ENCODE peak calls at places on chromosomes 1 and 21, in six cellular contexts. R is AG20443, C is renal cortical epithelial cell, H is AG08396, J is left colon, B is nephron progenitor cell. V is an unnamed sample.

GRCh38 chr1:203590559-203590958 is 36.1 kb upstream of the ATP2B4 start:
- DNase-seq in H (no peak), R (peak), C (no peak), J (no peak), B (no peak), V (no peak)

GRCh38 chr1:155085504-155086181 is 7.0 kb downstream of the EFNA3 start:
- DNase-seq in C (no peak), H (peak), J (peak), B (peak), R (peak), V (peak)

GRCh38 chr1:209651148-209651547 is 1.1 kb downstream of the LAMB3 start:
- DNase-seq in R (peak), H (peak), B (no peak), C (peak), J (peak), V (no peak)

GRCh38 chr1:50415235-50416149 is 7.8 kb downstream of the DMRTA2 start:
- DNase-seq in B (no peak), R (no peak), J (no peak), H (no peak), C (no peak), V (no peak)

GRCh38 chr1:225766967-225767413 is 10.6 kb upstream of the SRP9 start:
- DNase-seq in J (no peak), R (peak), C (peak), B (no peak), H (peak), V (no peak)

GRCh38 chr1:27672750-27673112 is 739 bp upstream of the IFI6 start:
- DNase-seq in R (peak), H (peak), B (no peak), J (no peak), C (peak), V (no peak)

GRCh38 chr1:101738475-101738874 is 258.3 kb downstream of the OLFM3 start:
- DNase-seq in H (peak), R (peak), C (no peak), J (no peak), B (no peak), V (no peak)

GRCh38 chr1:147515046-147515869 is 26.0 kb upstream of the BCL9 start:
- DNase-seq in H (no peak), R (no peak), C (peak), B (no peak), J (peak), V (no peak)

GRCh38 chr1:111538343-111539035 is 35.1 kb upstream of the ADORA3 start:
- DNase-seq in H (peak), B (no peak), R (peak), J (peak), C (peak), V (no peak)

GRCh38 chr21:16563795-16564194 is 834.0 kb downstream of the USP25 start:
- DNase-seq in B (peak), R (peak), C (peak), H (peak), J (no peak), V (no peak)

GRCh38 chr1:207988326-207989005 is 77.5 kb upstream of the CD34 start:
- DNase-seq in H (no peak), C (no peak), B (no peak), R (no peak), J (no peak), V (no peak)

GRCh38 chr1:65830306-65830705 is 37.6 kb downstream of the PDE4B start:
- DNase-seq in C (no peak), J (no peak), H (no peak), B (no peak), R (no peak), V (no peak)

GRCh38 chr1:184060316-184060715 is 8.8 kb downstream of the TSEN15 start:
- DNase-seq in J (no peak), R (no peak), C (no peak), B (no peak), H (no peak), V (no peak)